ENCODE peak calls at places on chromosomes 4 and X, in ten cellular contexts. S is stomach, U is lower lobe of right lung, L is H1, Y is tibial nerve, M is pancreas, H is heart left ventricle, A is psoas muscle, B is ovary, C is cardiac muscle cell. I is an unnamed sample.

GRCh38 chr4:6942238-6942800 is 32.7 kb downstream of the TBC1D14 start:
- DNase-seq in S (no peak), U (no peak), L (no peak), Y (no peak), M (no peak), H (no peak), A (peak; percentile 48), B (no peak), C (peak; percentile 96), I (no peak)

GRCh38 chrX:78314561-78314960 is 12.8 kb downstream of the CYSLTR1 start:
- DNase-seq in S (no peak), U (no peak), L (no peak), Y (no peak), M (no peak), H (no peak), A (no peak), B (no peak), C (no peak), I (no peak)

GRCh38 chrX:151697537-151697936 is 2.3 kb downstream of the PRRG3 start:
- DNase-seq in S (no peak), U (no peak), L (no peak), Y (peak; percentile 14), M (no peak), H (no peak), A (no peak), B (no peak), C (peak; percentile 22), I (no peak)

GRCh38 chrX:72576161-72576896 is 3.7 kb upstream of the HDAC8 start:
- DNase-seq in S (no peak), U (no peak), L (no peak), Y (no peak), M (no peak), H (no peak), A (no peak), B (no peak), C (peak; percentile 89), I (no peak)

GRCh38 chr4:77264826-77265225 is 107.8 kb downstream of the CCNG2 start:
- DNase-seq in S (no peak), U (no peak), L (no peak), Y (no peak), M (no peak), H (no peak), A (no peak), B (no peak), C (no peak), I (no peak)

GRCh38 chr4:47013373-47013772 is 18.0 kb upstream of the GABRB1 start:
- DNase-seq in S (no peak), U (no peak), L (no peak), Y (no peak), M (no peak), H (no peak), A (no peak), B (no peak), C (no peak), I (no peak)

GRCh38 chr4:27360651-27361347 is 500.2 kb downstream of the STIM2 start:
- DNase-seq in S (no peak), U (no peak), L (no peak), Y (no peak), M (no peak), H (no peak), A (no peak), B (no peak), C (peak; percentile 46), I (no peak)

GRCh38 chrX:80808160-80808735 is 1.4 kb downstream of the BRWD3 start:
- DNase-seq in S (peak; percentile 79), U (peak; percentile 79), L (peak; percentile 64), Y (peak; percentile 74), M (no peak), H (peak; percentile 71), A (peak; percentile 81), B (peak; percentile 82), C (peak; percentile 75), I (peak; percentile 68)

GRCh38 chr4:183808102-183808466 is 97.0 kb upstream of the STOX2 start:
- DNase-seq in S (no peak), U (no peak), L (no peak), Y (no peak), M (no peak), H (no peak), A (no peak), B (no peak), C (no peak), I (no peak)

GRCh38 chr4:153988446-153988845 is 199.6 kb upstream of the SFRP2 start:
- DNase-seq in S (no peak), U (no peak), L (no peak), Y (no peak), M (no peak), H (no peak), A (no peak), B (no peak), C (no peak), I (no peak)

GRCh38 chr4:75671802-75672421 is 1.3 kb downstream of the G3BP2 start:
- DNase-seq in S (no peak), U (no peak), L (no peak), Y (no peak), M (no peak), H (no peak), A (no peak), B (no peak), C (peak; percentile 7), I (no peak)

GRCh38 chrX:54825716-54826428 is 18.3 kb downstream of the MAGED2 start:
- DNase-seq in S (no peak), U (no peak), L (no peak), Y (no peak), M (no peak), H (no peak), A (no peak), B (no peak), C (no peak), I (no peak)

GRCh38 chr4:120263623-120264022 is 197.0 kb upstream of the MAD2L1 start:
- DNase-seq in S (no peak), U (no peak), L (no peak), Y (no peak), M (no peak), H (no peak), A (no peak), B (no peak), C (no peak), I (no peak)

GRCh38 chr4:120261117-120261516 is 194.5 kb upstream of the MAD2L1 start:
- DNase-seq in S (no peak), U (no peak), L (no peak), Y (no peak), M (no peak), H (no peak), A (no peak), B (no peak), C (no peak), I (no peak)

DNA sequence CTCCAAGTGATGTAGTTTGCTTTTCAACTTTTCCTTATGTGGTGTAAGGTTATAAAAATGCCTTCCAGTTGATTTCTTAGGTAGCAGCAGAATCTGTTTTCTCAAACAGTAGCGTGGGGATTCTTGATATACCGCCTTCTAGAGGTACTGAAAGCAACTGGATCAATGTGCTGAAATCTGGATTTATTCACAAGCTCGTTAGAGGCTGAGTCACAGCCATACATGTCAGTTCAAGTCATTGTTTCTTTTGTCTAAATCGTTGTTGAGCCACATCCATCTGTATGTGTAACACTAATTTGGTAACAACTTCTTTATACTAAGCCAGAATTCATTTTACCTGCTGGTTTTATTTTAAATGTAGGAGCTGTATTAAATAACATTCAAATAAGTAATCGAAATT is 200.0 kb upstream of the MAD2L1 start:
- DNase-seq in S (no peak), U (no peak), L (no peak), Y (no peak), M (no peak), H (no peak), A (no peak), B (no peak), C (no peak), I (no peak)
- TF ChIP-seq CTCF in S (no peak), U (no peak), L (no peak), Y (no peak), M (no peak), H (no peak), A (no peak), B (no peak), C (no peak), I (no peak)

GRCh38 chrX:120274145-120274544 is 23.5 kb downstream of the ZBTB33 start:
- DNase-seq in S (no peak), U (no peak), L (no peak), Y (no peak), M (no peak), H (no peak), A (no peak), B (no peak), C (no peak), I (no peak)

GRCh38 chrX:120271218-120271617 is 20.6 kb downstream of the ZBTB33 start:
- DNase-seq in S (peak; percentile 27), U (no peak), L (no peak), Y (no peak), M (no peak), H (no peak), A (no peak), B (no peak), C (no peak), I (no peak)

GRCh38 chrX:120264315-120264714 is 13.7 kb downstream of the ZBTB33 start:
- DNase-seq in S (no peak), U (no peak), L (no peak), Y (no peak), M (no peak), H (no peak), A (no peak), B (no peak), C (no peak), I (no peak)

GRCh38 chrX:120270567-120270966 is 20.0 kb downstream of the ZBTB33 start:
- DNase-seq in S (no peak), U (no peak), L (no peak), Y (no peak), M (no peak), H (no peak), A (no peak), B (no peak), C (no peak), I (no peak)

GRCh38 chrX:120269379-120270035 is 18.9 kb downstream of the ZBTB33 start:
- DNase-seq in S (no peak), U (no peak), L (no peak), Y (no peak), M (no peak), H (no peak), A (no peak), B (no peak), C (peak; percentile 49), I (no peak)
- H3K27ac ChIP-seq in S (no peak overlapping the region), U (peak overlapping the region; percentile 46), L (no peak overlapping the region), Y (no peak overlapping the region), M (no peak overlapping the region), H (no peak overlapping the region), A (no peak overlapping the region), B (no peak overlapping the region), C (no peak overlapping the region), I (peak overlapping the region; percentile 33)

GRCh38 chr4:107379054-107379869 is 340.8 kb downstream of the PAPSS1 start:
- DNase-seq in S (no peak), U (no peak), L (no peak), Y (no peak), M (no peak), H (no peak), A (no peak), B (no peak), C (peak; percentile 35), I (no peak)
- TF ChIP-seq CTCF in S (no peak), U (no peak), L (no peak), Y (no peak), M (no peak), H (no peak), A (no peak), B (no peak), C (no peak), I (no peak)

DNA sequence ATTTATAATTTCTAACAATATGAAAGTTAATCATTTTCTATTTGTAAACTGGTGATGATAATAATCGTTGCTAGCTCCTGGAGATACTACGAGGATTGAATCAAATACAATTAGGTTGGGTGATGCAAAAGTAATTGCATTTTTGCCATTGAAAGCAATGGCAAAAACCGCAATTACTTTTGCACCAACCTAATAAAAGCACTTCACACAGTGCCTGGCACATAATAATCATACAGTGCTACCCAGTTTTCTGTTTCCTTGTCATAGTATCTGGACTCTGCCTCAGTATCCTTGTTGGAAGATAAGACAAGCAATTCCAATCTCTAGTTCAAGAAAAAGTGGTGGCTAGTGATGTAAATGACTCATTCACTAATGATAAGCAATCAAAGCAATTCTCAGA is 176.8 kb upstream of the TRPC5 start:
- DNase-seq in S (no peak), U (no peak), L (no peak), Y (no peak), M (no peak), H (no peak), A (no peak), B (no peak), C (no peak), I (no peak)
- H3K27ac ChIP-seq in S (no peak overlapping the region), U (no peak overlapping the region), L (no peak overlapping the region), Y (no peak overlapping the region), M (no peak overlapping the region), H (no peak overlapping the region), A (no peak overlapping the region), B (no peak overlapping the region), C (no peak overlapping the region), I (no peak overlapping the region)

I was measured in left ventricle myocardium inferior.